ENCODE peak calls at places on chromosomes 6 and 20, in seven cellular contexts. T, C, Z, G, F, D and O are unnamed samples.

GRCh38 chr20:18856873-18857272 is 43.3 kb downstream of the SCP2D1 start:
- DNase-seq in T (no peak), C (no peak), Z (no peak), G (no peak), F (no peak), D (no peak), O (no peak)

GRCh38 chr20:50353289-50353961 is 156.8 kb upstream of the PTPN1 start:
- DNase-seq in T (no peak), C (no peak), Z (no peak), G (no peak), F (peak; percentile 49), D (no peak), O (no peak)

GRCh38 chr20:4247898-4248858 is 232.8 kb upstream of the RNF24 start:
- DNase-seq in T (no peak), C (no peak), Z (no peak), G (no peak), F (no peak), D (no peak), O (no peak)

GRCh38 chr6:140602843-140603242 is 1228.4 kb upstream of the CITED2 start:
- DNase-seq in T (no peak), C (no peak), Z (no peak), G (no peak), F (no peak), D (no peak), O (no peak)

GRCh38 chr20:8389381-8390368 is 257.6 kb downstream of the PLCB1 start:
- DNase-seq in T (peak; percentile 36), C (peak; percentile 13), Z (no peak), G (no peak), F (peak; percentile 45), D (no peak), O (peak; percentile 28)

GRCh38 chr6:55239099-55239498 is 64.8 kb downstream of the HCRTR2 start:
- DNase-seq in T (peak; percentile 62), C (no peak), Z (peak; percentile 50), G (no peak), F (no peak), D (no peak), O (no peak)

GRCh38 chr20:14860410-14860814 is 523.0 kb upstream of the FLRT3 start:
- DNase-seq in T (peak; percentile 85), C (no peak), Z (no peak), G (no peak), F (no peak), D (no peak), O (no peak)

GRCh38 chr6:87968435-87969278 is 79.0 kb upstream of the SPACA1 start:
- DNase-seq in T (peak; percentile 64), C (no peak), Z (peak; percentile 29), G (peak; percentile 10), F (peak; percentile 2), D (no peak), O (no peak)

GRCh38 chr20:25032478-25033183 is 25.3 kb downstream of the ACSS1 start:
- DNase-seq in T (no peak), C (no peak), Z (peak; percentile 50), G (no peak), F (no peak), D (no peak), O (no peak)

GRCh38 chr6:10355115-10355702 is 59.7 kb downstream of the TFAP2A start:
- DNase-seq in T (no peak), C (no peak), Z (peak; percentile 58), G (no peak), F (no peak), D (no peak), O (no peak)

GRCh38 chr20:54132612-54133433 is 41.0 kb downstream of the CYP24A1 start:
- DNase-seq in T (no peak), C (no peak), Z (peak; percentile 77), G (no peak), F (no peak), D (peak; percentile 73), O (no peak)

GRCh38 chr20:944774-945410 is 28.8 kb upstream of the ANGPT4 start:
- DNase-seq in T (no peak), C (no peak), Z (no peak), G (no peak), F (no peak), D (no peak), O (no peak)

GRCh38 chr6:50850223-50850751 is 31.6 kb downstream of the TFAP2B start:
- DNase-seq in T (no peak), C (peak; percentile 51), Z (no peak), G (peak; percentile 61), F (no peak), D (peak; percentile 74), O (no peak)

GRCh38 chr6:63573899-63574553 is 1.7 kb downstream of the LOC128125822 start:
- DNase-seq in T (peak; percentile 66), C (no peak), Z (peak; percentile 79), G (peak; percentile 42), F (peak; percentile 79), D (peak; percentile 41), O (peak; percentile 25)

GRCh38 chr20:48999890-49000870 is 45.9 kb upstream of the CSE1L start:
- DNase-seq in T (peak; percentile 58), C (no peak), Z (no peak), G (no peak), F (no peak), D (no peak), O (no peak)

GRCh38 chr6:48318670-48319069 is 207.7 kb upstream of the PTCHD4 start:
- DNase-seq in T (no peak), C (no peak), Z (no peak), G (no peak), F (no peak), D (no peak), O (no peak)

GRCh38 chr20:45552456-45552855 is 5.3 kb upstream of the EPPIN start:
- DNase-seq in T (no peak), C (no peak), Z (no peak), G (no peak), F (no peak), D (no peak), O (no peak)

GRCh38 chr6:62971976-62972658 is 239.2 kb upstream of the FKBP1C start:
- DNase-seq in T (no peak), C (no peak), Z (no peak), G (no peak), F (no peak), D (no peak), O (no peak)

GRCh38 chr6:62285612-62286469 is at the start of gene KHDRBS2:
- DNase-seq in T (peak; percentile 92), C (no peak), Z (no peak), G (no peak), F (peak; percentile 95), D (peak; percentile 31), O (peak; percentile 31)

GRCh38 chr20:45419188-45420091 is 3.5 kb downstream of the PIGT start:
- DNase-seq in T (peak; percentile 97), C (no peak), Z (peak; percentile 57), G (no peak), F (no peak), D (peak; percentile 88), O (no peak)

GRCh38 chr6:28167068-28167467 is 25.4 kb downstream of the ZKSCAN8 start:
- DNase-seq in T (no peak), C (no peak), Z (no peak), G (no peak), F (no peak), D (no peak), O (no peak)

GRCh38 chr20:58714923-58715708 is 22.5 kb downstream of the NPEPL1 start:
- DNase-seq in T (no peak), C (no peak), Z (no peak), G (peak; percentile 3), F (no peak), D (peak; percentile 13), O (no peak)

GRCh38 chr20:56439784-56440291 is 27.8 kb downstream of the CASS4 start:
- DNase-seq in T (no peak), C (no peak), Z (no peak), G (no peak), F (peak; percentile 47), D (no peak), O (no peak)

GRCh38 chr6:45922728-45923351 is 92.8 kb downstream of the CLIC5 start:
- DNase-seq in T (peak; percentile 49), C (peak; percentile 40), Z (peak; percentile 52), G (peak; percentile 75), F (peak; percentile 80), D (peak; percentile 66), O (peak; percentile 59)

GRCh38 chr6:28643017-28643740 is 117.5 kb downstream of the GPX5 start:
- DNase-seq in T (peak; percentile 44), C (no peak), Z (peak; percentile 58), G (peak; percentile 46), F (peak; percentile 79), D (no peak), O (no peak)

GRCh38 chr20:35831029-35831428 is 59.2 kb downstream of the PHF20 start:
- DNase-seq in T (no peak), C (no peak), Z (no peak), G (no peak), F (no peak), D (no peak), O (no peak)

GRCh38 chr20:4973330-4974097 is 27.8 kb downstream of the SLC23A2 start:
- DNase-seq in T (no peak), C (no peak), Z (peak; percentile 8), G (no peak), F (peak; percentile 75), D (peak; percentile 35), O (peak; percentile 19)

GRCh38 chr20:14845199-14846160 is 508.1 kb upstream of the FLRT3 start:
- DNase-seq in T (no peak), C (no peak), Z (no peak), G (no peak), F (no peak), D (no peak), O (no peak)

GRCh38 chr6:121000381-121000780 is 333.9 kb downstream of the TBC1D32 start:
- DNase-seq in T (no peak), C (no peak), Z (no peak), G (no peak), F (no peak), D (no peak), O (no peak)

GRCh38 chr20:62120990-62121775 is 1.1 kb upstream of the LSM14B start:
- DNase-seq in T (no peak), C (no peak), Z (no peak), G (no peak), F (no peak), D (peak; percentile 41), O (no peak)